ENCODE peak calls at places on chromosomes 1 and 21, in five cellular contexts. X, W, M, I and L are unnamed samples.
A peak's percentile ranks its signal among the peaks of the same experiment; 100 is the strongest.

GRCh38 chr1:84892657-84893618 is at the start of gene LPAR3:
- DNase-seq in X (no peak), W (no peak), M (peak; percentile 25), I (no peak), L (no peak)

GRCh38 chr1:114024049-114024448 is 44.8 kb downstream of the OLFML3 start:
- DNase-seq in X (no peak), W (no peak), M (no peak), I (no peak), L (peak; percentile 86)

GRCh38 chr1:85481688-85482087 is 16.7 kb upstream of the DDAH1 start:
- DNase-seq in X (no peak), W (no peak), M (no peak), I (no peak), L (no peak)

GRCh38 chr21:19767546-19767945 is 1230.7 kb upstream of the NCAM2 start:
- DNase-seq in X (no peak), W (no peak), M (peak; percentile 2), I (no peak), L (no peak)

GRCh38 chr1:226975259-226975908 is 35.3 kb downstream of the COQ8A start:
- DNase-seq in X (no peak), W (no peak), M (no peak), I (no peak), L (no peak)

GRCh38 chr1:172976222-172977041 is 74.3 kb downstream of the TNFSF18 start:
- DNase-seq in X (peak; percentile 64), W (no peak), M (peak; percentile 89), I (peak; percentile 87), L (peak; percentile 98)

GRCh38 chr21:27083144-27083543 is 116.3 kb upstream of the ADAMTS5 start:
- DNase-seq in X (no peak), W (no peak), M (no peak), I (no peak), L (no peak)

GRCh38 chr21:36733857-36734256 is 34.9 kb downstream of the SIM2 start:
- DNase-seq in X (peak; percentile 13), W (no peak), M (no peak), I (no peak), L (no peak)

GRCh38 chr21:35963920-35964451 is 96.3 kb downstream of the SETD4 start:
- DNase-seq in X (no peak), W (peak; percentile 6), M (no peak), I (peak; percentile 1), L (no peak)

GRCh38 chr1:216221260-216221700 is 202.0 kb downstream of the USH2A start:
- DNase-seq in X (peak; percentile 28), W (peak; percentile 49), M (peak; percentile 78), I (peak; percentile 86), L (peak; percentile 87)

GRCh38 chr1:3525551-3526482 is 71.4 kb downstream of the ARHGEF16 start:
- DNase-seq in X (no peak), W (no peak), M (no peak), I (no peak), L (no peak)

GRCh38 chr21:43864313-43864805 is 664 bp upstream of the AGPAT3 start:
- DNase-seq in X (peak; percentile 79), W (peak; percentile 23), M (no peak), I (peak; percentile 16), L (no peak)

GRCh38 chr1:55702064-55702463 is 486.9 kb upstream of the USP24 start:
- DNase-seq in X (no peak), W (peak; percentile 27), M (peak; percentile 63), I (no peak), L (no peak)

GRCh38 chr21:39837861-39838359 is 29.3 kb upstream of the PCP4 start:
- DNase-seq in X (no peak), W (no peak), M (no peak), I (no peak), L (no peak)

GRCh38 chr1:209714338-209714737 is 9.7 kb downstream of the HSD11B1 start:
- DNase-seq in X (no peak), W (no peak), M (no peak), I (no peak), L (no peak)

GRCh38 chr1:244836598-244836997 is 1.1 kb downstream of the COX20 start:
- DNase-seq in X (no peak), W (no peak), M (no peak), I (peak; percentile 25), L (no peak)

GRCh38 chr1:45945426-45945825 is 142.0 kb downstream of the MAST2 start:
- DNase-seq in X (peak; percentile 37), W (no peak), M (peak; percentile 63), I (peak; percentile 59), L (peak; percentile 49)

GRCh38 chr1:220487297-220487820 is 40.6 kb upstream of the MARK1 start:
- DNase-seq in X (no peak), W (no peak), M (peak; percentile 61), I (peak; percentile 20), L (peak; percentile 40)

GRCh38 chr1:169484683-169485426 is 889 bp downstream of the SLC19A2 start:
- DNase-seq in X (peak; percentile 63), W (peak; percentile 42), M (peak; percentile 81), I (peak; percentile 82), L (peak; percentile 68)

GRCh38 chr1:97379387-97380075 is 541.3 kb downstream of the DPYD start:
- DNase-seq in X (no peak), W (no peak), M (peak; percentile 65), I (peak; percentile 86), L (peak; percentile 69)

GRCh38 chr1:93255222-93256079 is 74.9 kb downstream of the CCDC18 start:
- DNase-seq in X (no peak), W (no peak), M (peak; percentile 56), I (peak; percentile 92), L (peak; percentile 70)

GRCh38 chr1:155307247-155307740 is 1.4 kb upstream of the FDPS start:
- DNase-seq in X (no peak), W (peak; percentile 42), M (peak; percentile 63), I (peak; percentile 61), L (peak; percentile 20)

GRCh38 chr1:43822040-43822439 is 111.6 kb upstream of the ARTN start:
- DNase-seq in X (no peak), W (no peak), M (peak; percentile 85), I (peak; percentile 93), L (peak; percentile 86)

GRCh38 chr1:153024413-153024812 is 6.6 kb upstream of the SPRR1B start:
- DNase-seq in X (no peak), W (no peak), M (no peak), I (no peak), L (no peak)

GRCh38 chr1:93029317-93029716 is 49.8 kb upstream of the MTF2 start:
- DNase-seq in X (no peak), W (peak; percentile 95), M (no peak), I (no peak), L (no peak)

GRCh38 chr1:9872430-9873165 is 37.5 kb downstream of the CTNNBIP1 start:
- DNase-seq in X (no peak), W (no peak), M (peak; percentile 28), I (peak; percentile 68), L (peak; percentile 45)

DNA sequence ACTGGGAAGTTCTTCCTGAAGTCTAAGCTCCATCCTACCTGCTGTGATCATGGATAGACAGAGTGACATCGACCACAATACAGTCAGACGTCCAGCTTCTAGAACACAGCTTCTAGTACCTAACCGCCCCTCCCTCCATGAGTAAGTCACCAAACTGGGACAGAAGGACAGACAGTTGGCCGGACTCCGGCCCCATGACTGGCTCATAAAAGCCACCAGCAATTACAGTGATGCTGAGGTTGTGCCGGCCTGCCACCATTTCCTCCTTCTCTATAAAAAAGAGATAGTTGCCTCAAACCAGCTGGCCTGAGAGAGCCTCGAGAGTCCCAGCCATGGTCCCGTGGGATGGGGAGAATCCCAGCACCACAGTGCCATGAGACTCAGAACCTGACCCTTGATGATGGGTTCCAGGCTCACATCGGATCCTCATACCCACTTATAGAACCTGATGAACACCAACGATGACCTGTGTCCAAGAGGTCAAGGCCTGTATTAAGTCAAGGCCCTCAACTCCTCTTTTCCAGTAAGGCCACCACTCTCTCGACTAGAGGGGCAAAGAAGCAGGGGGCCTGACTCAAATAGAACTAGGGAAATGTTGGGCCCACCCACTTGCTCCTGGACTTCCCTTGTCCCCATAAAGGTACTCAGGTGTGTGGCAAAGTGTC is 3.4 kb downstream of the MEF2D start:
- DNase-seq in X (no peak), W (no peak), M (no peak), I (no peak), L (no peak)
- H3K4me3 ChIP-seq in X (peak overlapping the region; percentile 93), W (no peak overlapping the region), M (no peak overlapping the region), I (no peak overlapping the region), L (no peak overlapping the region)

GRCh38 chr1:192810253-192810880 is 1.5 kb downstream of the RGS2 start:
- DNase-seq in X (no peak), W (no peak), M (peak; percentile 72), I (peak; percentile 82), L (no peak)

GRCh38 chr1:192812420-192813209 is 3.8 kb downstream of the RGS2 start:
- DNase-seq in X (no peak), W (no peak), M (peak; percentile 60), I (peak; percentile 43), L (no peak)

GRCh38 chr1:192808588-192809285 is at the start of gene RGS2:
- DNase-seq in X (peak; percentile 93), W (peak; percentile 86), M (peak; percentile 95), I (peak; percentile 95), L (peak; percentile 96)

GRCh38 chr1:192809286-192810252 is 730 bp downstream of the RGS2 start:
- DNase-seq in X (peak; percentile 35), W (no peak), M (peak; percentile 66), I (peak; percentile 65), L (peak; percentile 69)

GRCh38 chr1:192811594-192812239 is 2.9 kb downstream of the RGS2 start:
- DNase-seq in X (no peak), W (no peak), M (peak; percentile 47), I (peak; percentile 5), L (no peak)
- H3K4me3 ChIP-seq in X (peak overlapping the region; percentile 72), W (no peak overlapping the region), M (no peak overlapping the region), I (peak overlapping the region; percentile 2), L (peak overlapping the region; percentile 98)

DNA sequence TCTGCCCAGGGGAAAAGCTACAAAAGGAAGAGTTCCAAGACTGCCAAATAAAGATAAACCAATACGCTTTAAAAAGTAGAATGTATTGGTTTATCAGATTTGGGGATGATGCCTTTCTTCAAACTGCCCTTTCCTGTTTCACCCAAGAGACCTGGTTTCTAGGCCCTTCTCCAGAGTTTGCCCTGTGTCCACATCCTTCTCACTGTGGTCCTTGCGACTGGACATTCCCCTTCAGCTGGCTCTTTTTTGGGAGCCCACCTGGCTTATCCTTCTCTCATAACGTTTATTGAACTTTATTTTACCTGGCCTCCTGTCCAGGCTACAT is 490 bp upstream of the CZIB start:
- DNase-seq in X (no peak), W (no peak), M (no peak), I (no peak), L (no peak)
- H3K4me3 ChIP-seq in X (peak overlapping the region; percentile 72), W (peak overlapping the region; percentile 52), M (peak overlapping the region; percentile 92), I (peak overlapping the region; percentile 98), L (peak overlapping the region; percentile 91)

DNA sequence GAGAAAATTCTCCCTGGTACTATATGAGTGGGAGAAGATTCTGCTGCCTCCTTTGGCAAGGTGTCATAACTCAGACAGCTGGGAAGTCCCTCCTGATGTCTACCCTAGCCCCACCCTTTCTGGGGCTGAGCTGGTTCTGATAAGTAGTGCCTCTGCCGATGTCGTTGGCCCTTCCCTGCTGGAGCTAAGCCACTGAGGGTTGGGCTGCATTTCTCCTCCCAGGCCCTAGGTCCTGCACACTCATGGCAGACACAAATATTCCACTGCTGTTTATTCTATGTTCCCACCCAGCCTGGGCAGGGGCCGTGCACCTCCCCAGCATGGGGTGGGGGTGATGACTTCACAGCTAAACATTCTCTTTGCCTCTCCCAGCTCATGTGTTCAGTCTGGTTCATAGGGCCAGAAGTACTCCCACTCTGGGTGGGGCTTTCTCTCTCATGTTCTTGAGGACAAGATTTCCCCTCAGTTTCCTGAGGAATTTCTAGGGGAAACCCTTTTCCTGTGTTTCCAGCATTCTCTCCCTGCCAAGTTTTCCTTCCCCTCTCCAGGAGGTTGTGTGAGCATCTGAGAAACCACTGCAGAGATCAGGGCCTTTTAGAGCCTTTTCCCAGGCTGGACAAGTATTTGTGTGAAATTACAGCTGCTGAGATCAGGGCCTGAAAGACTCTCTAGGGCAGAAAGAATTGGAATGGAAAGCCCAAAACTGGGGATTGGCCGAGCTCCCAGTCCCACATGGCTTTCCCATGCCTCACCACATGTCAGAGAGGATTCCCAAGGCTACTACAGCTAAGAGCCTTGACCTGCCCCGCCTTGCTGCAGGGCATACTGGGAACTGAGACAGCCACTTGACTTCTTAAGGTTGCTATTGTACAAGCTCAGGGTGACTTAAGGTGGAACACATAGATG is 66.2 kb downstream of the ATP2B4 start:
- DNase-seq in X (peak; percentile 65), W (no peak), M (peak; percentile 95), I (peak; percentile 96), L (peak; percentile 97)
- H3K4me3 ChIP-seq in X (no peak overlapping the region), W (no peak overlapping the region), M (no peak overlapping the region), I (no peak overlapping the region), L (no peak overlapping the region)